ENCODE peak calls at places on chromosomes 12 and 14, in nine cellular contexts. Y is keratinocyte, U is GM23338, J is OCI-LY7, G is fibroblast of lung, A is MM.1S, K is hepatocyte, Z is neural progenitor cell, Q is PC-3. W is an unnamed sample. For H4K20me1, the result is how much of the 10 kb centered on the place peaks cover.

GRCh38 chr12:9347328-9348127 is 139.3 kb upstream of the PZP start:
- DNase-seq in Y (peak), A (no peak), K (no peak), J (no peak), Q (no peak), Z (no peak), U (no peak), G (peak), W (peak)

GRCh38 chr14:32939254-32940065 is 781 bp downstream of the NPAS3 start:
- DNase-seq in K (peak), A (no peak), Z (peak), J (no peak), U (peak), Y (no peak), Q (peak), G (peak), W (peak)

GRCh38 chr14:22252591-22253178 is 336.3 kb downstream of the DAD1 start:
- DNase-seq in K (no peak), U (no peak), A (no peak), G (no peak), Q (no peak), Z (no peak), Y (no peak), J (no peak), W (peak)

GRCh38 chr12:2944401-2945047 is 14.7 kb upstream of the TEAD4 start:
- DNase-seq in Q (peak), J (peak), U (peak), Z (peak), A (peak), K (peak), G (no peak), Y (no peak), W (peak)

GRCh38 chr14:80477388-80478160 is 266.3 kb upstream of the DIO2 start:
- DNase-seq in Y (no peak), K (no peak), G (peak), J (no peak), A (no peak), Q (peak), Z (no peak), U (no peak), W (peak)

GRCh38 chr14:94062344-94062904 is 18.6 kb downstream of the DDX24 start:
- DNase-seq in A (no peak), Y (no peak), K (no peak), Z (no peak), Q (no peak), U (no peak), G (peak), J (no peak), W (peak)

GRCh38 chr14:91284146-91284790 is 39.8 kb upstream of the GPR68 start:
- DNase-seq in Z (no peak), Y (no peak), K (peak), U (no peak), Q (peak), J (no peak), A (no peak), G (peak), W (peak)

GRCh38 chr14:81449576-81449975 is 49.5 kb upstream of the STON2 start:
- DNase-seq in Z (no peak), G (no peak), Y (no peak), Q (no peak), J (no peak), K (no peak), U (no peak), A (no peak), W (no peak)

GRCh38 chr14:59343585-59343984 is 121.6 kb downstream of the GPR135 start:
- DNase-seq in A (no peak), U (no peak), K (no peak), Y (no peak), Z (no peak), Q (peak), J (no peak), G (no peak), W (no peak)

GRCh38 chr12:24948816-24949722 is at the start of gene BCAT1:
- DNase-seq in A (peak), Y (no peak), U (peak), G (peak), K (peak), J (peak), Q (no peak), Z (peak), W (peak)

GRCh38 chr12:47188576-47189441 is 109.0 kb upstream of the AMIGO2 start:
- DNase-seq in G (peak), J (no peak), A (no peak), U (no peak), Y (no peak), Z (no peak), Q (peak), K (peak), W (peak)

GRCh38 chr14:24130717-24131548 is 474 bp downstream of the FITM1 start:
- DNase-seq in U (no peak), K (no peak), G (no peak), Y (no peak), Q (no peak), J (no peak), A (no peak), Z (no peak), W (no peak)

GRCh38 chr12:121799842-121800693 is 3.7 kb upstream of the SETD1B start:
- DNase-seq in K (peak), G (peak), Y (no peak), Q (peak), U (peak), A (peak), J (peak), Z (peak), W (peak)

GRCh38 chr14:56160058-56160457 is 41.8 kb downstream of the PELI2 start:
- DNase-seq in J (no peak), Z (no peak), U (no peak), Y (no peak), G (no peak), K (no peak), Q (no peak), A (no peak), W (no peak)

GRCh38 chr12:93591137-93591868 is 18.8 kb downstream of the SOCS2 start:
- DNase-seq in G (peak), A (peak), J (peak), Y (no peak), Z (peak), U (peak), Q (peak), K (peak), W (peak)

GRCh38 chr12:47190271-47190750 is 110.6 kb upstream of the AMIGO2 start:
- DNase-seq in Z (no peak), U (no peak), Q (peak), K (no peak), A (no peak), Y (peak), J (no peak), G (peak), W (peak)

GRCh38 chr14:100400115-100400514 is 77.0 kb downstream of the SLC25A47 start:
- DNase-seq in A (no peak), Z (no peak), G (no peak), U (no peak), Y (no peak), J (no peak), Q (peak), K (no peak), W (no peak)

GRCh38 chr14:93195316-93195999 is 10.3 kb downstream of the LYSET start:
- DNase-seq in U (no peak), A (no peak), J (no peak), Y (no peak), Q (no peak), G (no peak), K (no peak), Z (no peak), W (no peak)

GRCh38 chr12:48828293-48828692 is 10.0 kb downstream of the CACNB3 start:
- DNase-seq in J (no peak), G (no peak), Q (no peak), Y (no peak), Z (no peak), U (no peak), A (no peak), K (no peak), W (no peak)

GRCh38 chr12:48827026-48827425 is 8.7 kb downstream of the CACNB3 start:
- DNase-seq in Z (no peak), A (no peak), K (no peak), J (no peak), Y (no peak), G (no peak), Q (no peak), U (no peak), W (no peak)

GRCh38 chr12:48831257-48831656 is 13.0 kb downstream of the CACNB3 start:
- DNase-seq in Q (no peak), U (no peak), A (no peak), G (no peak), Y (no peak), J (no peak), Z (no peak), K (no peak), W (no peak)

GRCh38 chr12:48827513-48828096 is 9.3 kb downstream of the CACNB3 start:
- DNase-seq in Z (no peak), G (no peak), K (no peak), J (no peak), Y (no peak), U (no peak), Q (no peak), A (no peak), W (no peak)

DNA sequence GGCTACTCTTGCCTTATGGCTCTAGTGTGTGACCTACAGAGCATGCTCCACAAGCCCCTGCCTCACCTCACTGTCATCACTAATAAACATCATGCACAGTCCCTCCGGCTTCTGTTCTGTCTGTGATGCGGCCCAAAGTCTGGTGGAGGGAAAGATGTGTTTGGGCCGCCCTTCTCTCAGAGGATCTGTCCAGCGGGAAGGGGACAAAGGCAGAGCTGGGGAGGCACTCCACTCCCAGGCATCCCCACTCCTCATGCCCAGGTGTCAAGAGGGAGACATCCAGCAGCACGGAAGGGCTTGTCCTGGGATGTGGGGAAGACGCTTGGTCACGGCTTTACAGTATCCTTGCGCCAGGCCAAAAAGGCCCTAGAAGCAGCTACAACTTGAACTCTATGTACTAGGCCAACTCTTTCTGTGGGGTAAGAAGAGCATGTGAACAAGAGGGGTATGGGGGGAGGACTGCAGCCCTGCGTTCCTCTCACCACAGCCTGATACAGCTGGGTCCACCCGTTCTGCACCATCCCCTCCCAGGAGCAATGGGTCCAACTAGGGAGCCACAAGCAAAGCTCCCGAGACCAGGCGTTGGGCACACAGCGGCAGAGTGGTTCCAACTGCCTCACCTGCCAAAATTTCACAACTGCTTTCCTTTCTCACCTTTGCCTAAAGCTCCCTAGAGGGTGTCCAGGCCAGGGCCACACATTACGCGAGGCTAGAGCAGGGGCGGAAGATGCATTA is 10.7 kb downstream of the CACNB3 start:
- DNase-seq in A (no peak), Y (no peak), Z (no peak), J (no peak), K (no peak), U (no peak), Q (no peak), G (no peak), W (no peak)
- H4K20me1 ChIP-seq in A (under half), Y (under half), Z (under half), J (under half), K (under half), U (under half), Q (under half), G (under half), W (under half)

GRCh38 chr12:94873368-94874085 is 130.0 kb downstream of the NDUFA12 start:
- DNase-seq in G (no peak), K (peak), Y (no peak), Q (no peak), J (peak), A (peak), Z (peak), U (peak), W (peak)
- H3K4me3 ChIP-seq in G (no peak), K (peak), Y (peak), Q (peak), J (peak), A (peak), Z (peak), U (peak), W (peak)

GRCh38 chr14:89198544-89199329 is 218.3 kb downstream of the FOXN3 start:
- DNase-seq in U (no peak), J (no peak), Y (no peak), K (peak), G (peak), Z (no peak), Q (no peak), A (no peak), W (no peak)

GRCh38 chr14:89202413-89202812 is 214.6 kb downstream of the FOXN3 start:
- DNase-seq in G (no peak), Y (no peak), J (no peak), U (no peak), Q (no peak), K (no peak), Z (no peak), A (no peak), W (no peak)

GRCh38 chr14:89201645-89202044 is 215.4 kb downstream of the FOXN3 start:
- DNase-seq in G (no peak), U (no peak), Q (no peak), Z (no peak), Y (no peak), K (no peak), J (no peak), A (no peak), W (no peak)

GRCh38 chr14:89196561-89196960 is 220.5 kb downstream of the FOXN3 start:
- DNase-seq in U (no peak), Q (no peak), G (peak), K (no peak), J (no peak), Y (no peak), A (no peak), Z (no peak), W (no peak)

DNA sequence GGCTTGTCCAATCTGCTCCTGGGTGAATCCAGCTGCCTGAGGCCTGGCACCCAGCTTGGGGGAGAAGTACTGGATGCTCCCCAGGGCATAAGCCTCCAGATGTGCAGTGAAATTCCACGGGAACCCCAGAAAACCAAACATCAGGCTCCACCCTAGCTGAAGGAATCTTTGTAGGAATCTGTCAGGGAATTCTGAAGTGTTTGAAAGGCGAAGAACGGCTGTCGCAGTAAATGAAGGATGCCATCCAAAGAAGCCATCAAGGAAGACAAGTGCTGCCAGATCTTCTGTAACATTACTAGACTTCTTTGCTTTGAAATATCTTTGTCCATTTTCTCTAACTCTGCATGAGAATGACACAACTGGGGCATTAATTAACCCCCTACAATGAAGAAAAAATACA is 219.4 kb downstream of the FOXN3 start:
- DNase-seq in J (no peak), G (no peak), U (no peak), Y (no peak), Q (no peak), Z (no peak), A (no peak), K (no peak), W (no peak)
- H4K20me1 ChIP-seq in J (under half), G (under half), U (under half), Y (under half), Q (under half), Z (under half), A (under half), K (under half), W (under half)

GRCh38 chr12:51865470-51865745 is 16.9 kb upstream of the FIGNL2 start:
- DNase-seq in A (no peak), K (no peak), Y (no peak), Q (no peak), Z (no peak), G (no peak), U (no peak), J (no peak), W (no peak)

GRCh38 chr12:51862947-51863346 is 14.4 kb upstream of the FIGNL2 start:
- DNase-seq in U (peak), Y (no peak), G (no peak), J (no peak), A (no peak), Z (peak), K (no peak), Q (no peak), W (no peak)

GRCh38 chr12:51863363-51863920 is 14.9 kb upstream of the FIGNL2 start:
- DNase-seq in A (no peak), Q (no peak), Z (peak), Y (no peak), G (peak), K (no peak), U (no peak), J (no peak), W (no peak)

GRCh38 chr12:51864701-51865469 is 16.4 kb upstream of the FIGNL2 start:
- DNase-seq in K (peak), Q (no peak), Z (peak), G (no peak), A (no peak), Y (no peak), U (peak), J (no peak), W (no peak)

DNA sequence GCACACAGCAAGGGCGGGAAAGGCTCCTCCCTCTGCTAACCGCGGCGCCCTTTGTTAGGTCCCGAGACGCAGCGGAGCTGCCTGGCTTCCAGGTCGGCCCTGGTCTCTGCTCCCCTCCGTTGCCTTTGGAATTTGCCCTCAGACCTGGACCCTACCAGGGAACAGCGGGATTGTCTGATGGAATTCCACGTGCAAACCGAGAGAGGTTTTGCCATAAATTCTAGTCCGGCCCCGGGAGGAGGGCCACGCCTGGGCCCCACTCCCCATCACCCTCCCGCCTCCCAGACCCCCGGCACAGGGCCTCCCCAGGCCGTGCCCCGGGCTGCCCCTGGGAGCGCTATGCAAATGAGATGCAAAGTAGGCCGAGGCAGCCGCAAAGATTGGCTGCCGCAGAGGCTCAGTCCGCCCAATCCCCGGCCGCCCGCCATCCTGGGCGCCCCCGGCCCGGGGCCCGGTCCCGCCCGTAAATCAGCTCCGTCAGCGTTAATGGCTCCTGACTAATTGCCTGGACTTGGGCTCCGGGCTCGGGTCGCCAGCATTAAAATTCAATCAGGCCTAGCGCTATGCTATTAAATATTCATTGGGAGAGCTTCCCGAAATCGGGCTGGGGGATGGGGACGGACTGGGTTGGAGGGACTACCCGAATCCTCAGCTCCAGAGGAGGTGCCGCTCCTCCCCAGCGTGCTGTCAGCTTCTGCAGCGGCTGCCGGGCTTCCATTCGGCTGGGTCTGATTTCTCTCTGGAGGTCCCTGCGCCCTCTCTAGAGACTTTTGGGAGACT is 15.6 kb upstream of the FIGNL2 start:
- DNase-seq in Y (no peak), G (peak), A (no peak), Z (peak), J (no peak), K (peak), Q (no peak), U (peak), W (peak)
- H3K4me3 ChIP-seq in Y (no peak), G (no peak), A (peak), Z (peak), J (no peak), K (no peak), Q (no peak), U (peak), W (peak)

GRCh38 chr12:67279637-67280036 is 10.5 kb downstream of the CAND1 start:
- DNase-seq in K (no peak), A (no peak), Q (no peak), G (no peak), Y (no peak), U (no peak), Z (no peak), J (no peak), W (no peak)
- H4K20me1 ChIP-seq in K (half or more), A (under half), Q (half or more), G (under half), Y (under half), U (half or more), Z (half or more), J (half or more), W (under half)

W was measured in GM23248.